ENCODE peak calls at places on chromosomes 7 and 10, in nine cellular contexts. Z, X, T, L, U, H, C, E and F are unnamed samples.

GRCh38 chr7:74379938-74380337 is 73.8 kb upstream of the GTF2IRD1 start:
- DNase-seq in L (no peak), E (peak), X (no peak), C (no peak), H (peak), U (no peak), T (no peak), Z (peak), F (peak)

GRCh38 chr7:16114633-16115032 is 306.7 kb downstream of the CRPPA start:
- DNase-seq in H (no peak), E (peak), X (no peak), Z (no peak), T (peak), C (no peak), L (no peak), U (peak), F (no peak)

GRCh38 chr7:101916041-101916800 is 98.8 kb downstream of the CUX1 start:
- DNase-seq in C (no peak), Z (no peak), T (no peak), U (no peak), E (no peak), L (no peak), X (no peak), H (no peak), F (no peak)

GRCh38 chr7:89772276-89772675 is 382.0 kb upstream of the STEAP1 start:
- DNase-seq in C (no peak), U (peak), H (no peak), L (no peak), E (no peak), X (no peak), Z (no peak), T (no peak), F (no peak)

GRCh38 chr10:66838656-66839055 is 87.2 kb upstream of the LRRTM3 start:
- DNase-seq in U (no peak), C (no peak), L (no peak), X (no peak), Z (no peak), E (no peak), T (no peak), H (no peak), F (no peak)

GRCh38 chr10:102629661-102630614 is 14.3 kb upstream of the TRIM8 start:
- DNase-seq in E (peak), X (no peak), C (peak), L (no peak), U (peak), Z (peak), T (peak), H (no peak), F (no peak)

GRCh38 chr7:51090411-51090810 is 226.2 kb downstream of the COBL start:
- DNase-seq in X (no peak), L (no peak), H (no peak), T (peak), C (no peak), U (no peak), Z (no peak), E (peak), F (no peak)

GRCh38 chr7:155001756-155002410 is 1.0 kb downstream of the PAXIP1 start:
- DNase-seq in T (no peak), C (no peak), X (peak), L (no peak), E (peak), H (no peak), Z (no peak), U (peak), F (no peak)

GRCh38 chr10:35194906-35195305 is 68.3 kb downstream of the CREM start:
- DNase-seq in X (peak), Z (no peak), H (no peak), E (peak), C (no peak), T (no peak), L (no peak), U (peak), F (no peak)

GRCh38 chr10:103124420-103125096 is 68.5 kb downstream of the NT5C2 start:
- DNase-seq in H (no peak), T (no peak), U (no peak), E (no peak), X (no peak), Z (no peak), L (no peak), C (no peak), F (no peak)

GRCh38 chr7:30683839-30684238 is 1.6 kb upstream of the CRHR2 start:
- DNase-seq in E (no peak), Z (no peak), U (no peak), L (no peak), H (no peak), C (no peak), T (no peak), X (no peak), F (no peak)

GRCh38 chr7:16293669-16294425 is 127.5 kb downstream of the CRPPA start:
- DNase-seq in C (no peak), H (no peak), L (no peak), Z (no peak), T (no peak), X (no peak), U (peak), E (peak), F (no peak)

GRCh38 chr10:120172371-120172770 is 279.8 kb downstream of the SEC23IP start:
- DNase-seq in L (no peak), H (no peak), X (no peak), E (peak), U (peak), Z (no peak), C (no peak), T (peak), F (no peak)

GRCh38 chr7:36986429-36987362 is 262.4 kb upstream of the AOAH start:
- DNase-seq in E (peak), U (peak), T (peak), L (peak), C (peak), H (peak), X (peak), Z (no peak), F (peak)

GRCh38 chr10:3261921-3262320 is 89.3 kb upstream of the PITRM1 start:
- DNase-seq in C (no peak), L (peak), H (no peak), T (no peak), Z (no peak), U (no peak), E (no peak), X (no peak), F (no peak)

GRCh38 chr10:132248455-132249231 is 59.1 kb downstream of the STK32C start:
- DNase-seq in X (peak), Z (no peak), H (peak), T (peak), E (peak), L (peak), U (peak), C (peak), F (peak)

GRCh38 chr10:61837748-61838055 is 63.8 kb upstream of the ARID5B start:
- DNase-seq in E (no peak), T (peak), Z (no peak), L (no peak), U (peak), H (no peak), C (no peak), X (no peak), F (no peak)

GRCh38 chr7:151104411-151105235 is 18.3 kb downstream of the AGAP3 start:
- DNase-seq in E (peak), T (peak), U (no peak), C (no peak), L (no peak), H (no peak), X (no peak), Z (no peak), F (no peak)

GRCh38 chr7:75727881-75728592 is 10.7 kb downstream of the HIP1 start:
- DNase-seq in H (no peak), U (peak), Z (no peak), C (no peak), E (peak), T (peak), X (peak), L (peak), F (no peak)

GRCh38 chr7:123811056-123811455 is 33.9 kb upstream of the HYAL4 start:
- DNase-seq in U (no peak), E (peak), Z (no peak), L (no peak), C (no peak), T (no peak), X (no peak), H (no peak), F (no peak)

GRCh38 chr10:70832852-70833542 is 17.2 kb downstream of the SGPL1 start:
- DNase-seq in T (no peak), L (no peak), U (peak), E (peak), C (no peak), X (no peak), H (no peak), Z (no peak), F (no peak)

GRCh38 chr10:61903184-61903990 is 1.9 kb downstream of the ARID5B start:
- DNase-seq in U (peak), C (peak), T (peak), L (peak), Z (peak), H (peak), E (peak), X (peak), F (no peak)

GRCh38 chr10:787933-788651 is 98.6 kb upstream of the DIP2C start:
- DNase-seq in U (no peak), L (no peak), Z (peak), T (no peak), C (no peak), H (no peak), X (no peak), E (no peak), F (no peak)

GRCh38 chr7:129188372-129188891 is at the start of gene SMO:
- DNase-seq in L (no peak), H (no peak), T (peak), C (peak), Z (peak), U (peak), E (peak), X (no peak), F (no peak)

GRCh38 chr7:16697507-16698199 is 51.7 kb downstream of the BZW2 start:
- DNase-seq in E (peak), T (no peak), U (no peak), C (no peak), Z (no peak), H (no peak), L (no peak), X (no peak), F (no peak)

GRCh38 chr7:37377231-37377630 is 71.4 kb downstream of the ELMO1 start:
- DNase-seq in E (no peak), U (no peak), H (no peak), C (no peak), X (no peak), Z (no peak), T (no peak), L (no peak), F (no peak)

GRCh38 chr7:18685961-18686360 is 190.4 kb downstream of the HDAC9 start:
- DNase-seq in E (peak), L (no peak), T (no peak), U (peak), Z (no peak), X (no peak), H (no peak), C (no peak), F (no peak)

GRCh38 chr10:9302142-9302746 is 1247.8 kb downstream of the GATA3 start:
- DNase-seq in X (peak), T (peak), L (peak), Z (no peak), H (no peak), E (peak), U (peak), C (peak), F (no peak)

GRCh38 chr10:31920538-31920937 is 8.1 kb downstream of the ARHGAP12 start:
- DNase-seq in H (no peak), Z (no peak), U (no peak), C (no peak), L (no peak), T (no peak), E (no peak), X (no peak), F (no peak)

GRCh38 chr7:74362262-74362661 is 73.1 kb downstream of the CLIP2 start:
- DNase-seq in C (no peak), U (no peak), L (no peak), Z (no peak), H (no peak), T (peak), X (no peak), E (peak), F (no peak)

GRCh38 chr7:141575654-141576448 is 24.6 kb downstream of the AGK start:
- DNase-seq in C (no peak), Z (no peak), U (no peak), T (no peak), H (no peak), E (peak), L (no peak), X (no peak), F (no peak)

GRCh38 chr10:3502606-3503005 is 282.4 kb downstream of the KLF6 start:
- DNase-seq in U (peak), E (no peak), T (peak), C (no peak), X (no peak), Z (no peak), L (no peak), H (no peak), F (no peak)

GRCh38 chr10:48659790-48660189 is 24.9 kb upstream of the WDFY4 start:
- DNase-seq in X (peak), H (no peak), T (no peak), L (no peak), C (no peak), Z (no peak), U (peak), E (peak), F (no peak)

GRCh38 chr10:102631525-102632393 is 12.5 kb upstream of the TRIM8 start:
- DNase-seq in T (no peak), E (no peak), C (no peak), X (no peak), Z (no peak), L (no peak), U (no peak), H (no peak), F (no peak)

GRCh38 chr10:19310121-19310520 is 261.5 kb downstream of the MALRD1 start:
- DNase-seq in X (no peak), Z (no peak), L (no peak), C (no peak), T (no peak), H (no peak), E (no peak), U (no peak), F (no peak)

GRCh38 chr7:22390512-22390911 is 33.6 kb upstream of the RAPGEF5 start:
- DNase-seq in Z (no peak), L (no peak), E (no peak), H (no peak), C (no peak), X (peak), T (no peak), U (no peak), F (no peak)

GRCh38 chr7:151491859-151492258 is 27.8 kb downstream of the RHEB start:
- DNase-seq in C (no peak), H (no peak), X (no peak), U (peak), Z (no peak), T (peak), L (peak), E (peak), F (no peak)

DNA sequence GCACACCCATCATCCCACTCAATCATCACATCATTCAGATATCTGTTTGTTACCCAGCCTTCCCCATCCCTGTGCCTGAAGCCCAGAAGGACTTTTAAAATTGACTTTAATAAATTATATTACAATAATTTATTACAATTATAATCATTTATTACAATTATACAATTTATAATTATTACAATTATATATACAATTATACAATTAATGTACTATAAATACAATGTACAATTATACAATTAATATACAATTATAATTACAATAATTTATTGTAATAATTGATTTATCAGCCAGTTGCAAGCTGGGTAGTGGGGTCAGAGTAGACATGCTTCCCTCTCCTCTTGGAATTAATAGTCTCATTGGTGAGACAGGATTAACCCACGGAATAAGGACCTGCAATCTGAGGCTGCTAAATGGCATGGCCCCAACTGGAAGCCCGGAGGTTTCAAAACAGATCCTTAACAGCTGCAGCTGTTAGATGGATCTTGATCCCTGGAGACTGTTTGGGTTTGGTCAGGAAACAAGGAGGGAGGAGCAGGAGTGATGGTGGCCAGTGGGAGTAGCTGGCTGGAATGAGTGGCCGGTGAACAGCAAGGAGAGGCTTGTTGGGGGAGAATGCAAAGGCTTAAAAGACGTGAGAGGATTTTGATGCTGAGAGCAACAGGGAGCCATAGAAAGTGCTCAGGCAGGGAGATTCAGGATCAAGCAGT is 402.8 kb upstream of the PODXL start:
- DNase-seq in U (no peak), H (no peak), Z (no peak), C (no peak), E (no peak), X (no peak), L (no peak), T (no peak), F (no peak)
- H3K27ac ChIP-seq in U (no peak), H (no peak), Z (no peak), C (no peak), E (no peak), X (no peak), L (no peak), T (no peak), F (no peak)

DNA sequence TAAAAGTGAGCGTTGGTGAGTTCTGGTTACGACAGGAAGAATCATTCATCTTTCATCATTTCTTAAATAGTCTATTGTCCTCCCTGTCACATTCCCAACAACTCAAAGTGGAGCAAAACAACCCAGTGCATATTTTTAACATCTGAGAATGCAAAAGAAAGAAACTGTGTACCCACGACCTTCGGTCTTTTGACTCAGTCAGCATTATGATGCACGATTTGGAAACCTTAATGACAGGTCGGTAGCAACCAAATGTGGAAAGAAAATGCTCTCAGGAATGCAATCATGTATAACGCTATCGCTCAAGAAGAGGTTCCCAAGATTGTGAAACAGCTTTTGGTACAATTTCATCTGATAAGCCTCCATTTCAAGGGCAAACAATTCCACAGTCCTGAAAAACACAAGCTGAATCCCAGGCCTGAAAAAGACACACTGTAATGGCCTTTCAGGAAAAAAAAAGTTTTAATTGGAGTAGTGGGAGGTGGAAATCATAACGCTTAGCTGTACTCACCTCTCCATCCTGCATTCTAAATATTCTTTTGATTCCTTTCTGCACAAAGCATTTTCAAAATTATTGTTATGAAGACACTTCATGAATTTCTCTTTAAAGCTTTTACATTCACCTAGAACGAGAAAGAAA is 2.6 kb downstream of the COX19 start:
- DNase-seq in H (no peak), E (no peak), X (no peak), U (no peak), T (no peak), C (no peak), Z (no peak), L (peak), F (no peak)
- H3K27ac ChIP-seq in H (peak), E (no peak), X (no peak), U (no peak), T (no peak), C (no peak), Z (no peak), L (no peak), F (no peak)

DNA sequence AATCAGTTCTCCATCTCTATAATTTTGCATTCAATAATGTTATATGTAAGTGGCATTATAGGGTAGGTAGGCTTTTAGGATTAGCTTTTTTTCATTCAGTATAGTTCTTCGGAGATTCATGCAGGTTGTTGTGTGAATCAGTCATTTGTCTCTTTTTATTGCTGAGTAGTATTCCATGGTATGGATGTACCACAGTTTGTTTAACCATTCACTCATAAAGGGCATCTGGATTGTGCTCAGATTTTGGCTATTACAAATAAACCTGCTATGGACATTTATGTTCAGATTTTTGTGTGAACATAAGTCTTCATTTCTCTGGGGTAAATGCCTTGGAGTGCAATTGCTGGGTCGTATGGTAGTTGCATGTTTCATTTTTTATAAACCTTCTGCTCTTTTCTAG is 4.4 kb upstream of the OGDHL start:
- DNase-seq in L (no peak), C (no peak), X (no peak), T (no peak), U (no peak), Z (no peak), E (no peak), H (no peak), F (no peak)
- H3K27ac ChIP-seq in L (no peak), C (no peak), X (no peak), T (no peak), U (no peak), Z (no peak), E (no peak), H (no peak), F (no peak)

GRCh38 chr10:121609426-121610380 is 11.5 kb upstream of the FGFR2 start:
- DNase-seq in X (no peak), L (no peak), C (no peak), T (no peak), U (no peak), E (no peak), Z (peak), H (no peak), F (no peak)

GRCh38 chr10:121610798-121611325 is 12.6 kb upstream of the FGFR2 start:
- DNase-seq in Z (peak), C (no peak), E (no peak), U (no peak), L (peak), H (no peak), X (no peak), T (no peak), F (no peak)

GRCh38 chr10:121613456-121613855 is 15.2 kb upstream of the FGFR2 start:
- DNase-seq in T (no peak), C (no peak), U (no peak), L (peak), Z (peak), E (no peak), X (no peak), H (no peak), F (no peak)

GRCh38 chr10:121608669-121609190 is 10.5 kb upstream of the FGFR2 start:
- DNase-seq in E (peak), H (peak), X (peak), L (peak), Z (peak), T (peak), U (peak), C (no peak), F (no peak)

DNA sequence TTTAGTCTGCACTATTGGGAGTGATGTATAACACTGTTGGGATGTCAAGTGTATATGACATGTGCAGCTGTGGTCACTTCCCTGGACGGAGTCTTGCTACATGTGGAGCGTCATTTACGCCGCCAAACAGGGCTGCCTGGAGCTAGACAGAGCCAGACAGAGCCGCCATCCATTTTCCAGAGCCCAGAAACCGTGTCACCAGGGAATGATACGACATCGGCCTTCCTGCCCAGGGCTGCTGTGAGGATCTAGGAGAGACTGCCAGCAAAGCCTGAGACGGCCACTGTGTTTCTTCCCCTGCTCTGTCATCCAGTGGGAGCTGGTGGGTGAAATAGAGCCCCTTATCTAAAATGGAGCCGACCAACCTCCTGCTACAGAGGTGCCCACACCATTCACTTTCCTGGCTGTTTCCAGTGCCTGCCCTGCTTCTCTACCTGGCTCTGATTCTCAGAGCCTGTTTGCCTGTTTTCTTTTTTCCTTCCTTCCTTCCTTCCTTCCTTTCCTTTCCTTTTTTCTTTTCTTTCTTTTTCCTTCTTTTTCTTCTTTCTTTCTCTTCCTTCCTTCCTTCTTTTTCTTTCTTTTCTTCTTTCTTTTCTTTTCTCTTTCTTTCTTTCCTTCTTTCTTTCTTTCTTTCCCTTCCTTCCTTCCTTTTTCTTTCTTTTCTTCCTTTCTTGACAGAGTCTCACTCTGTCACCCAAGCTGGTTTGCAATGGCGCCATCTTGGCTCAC is 13.4 kb upstream of the FGFR2 start:
- DNase-seq in H (no peak), T (no peak), U (no peak), E (no peak), Z (peak), X (no peak), L (no peak), C (no peak), F (no peak)
- H3K27ac ChIP-seq in H (peak), T (no peak), U (no peak), E (no peak), Z (no peak), X (no peak), L (no peak), C (no peak), F (no peak)